ENCODE peak calls at places on chromosomes 5 and 9, in four cellular contexts. I is GM12878, H is HepG2, J is K562. Z is an unnamed sample.

GRCh38 chr9:85610074-85610855 is 131.5 kb downstream of the AGTPBP1 start:
- DNase-seq in I (peak), H (peak), J (peak), Z (peak)

GRCh38 chr9:123434619-123435240 is 78.7 kb downstream of the CRB2 start:
- DNase-seq in I (no peak), H (peak), J (peak), Z (peak)

GRCh38 chr5:174725261-174725990 is 1.0 kb downstream of the MSX2 start:
- DNase-seq in I (no peak), H (no peak), J (no peak), Z (no peak)

GRCh38 chr9:20844916-20845315 is 160.9 kb downstream of the FOCAD start:
- DNase-seq in I (no peak), H (no peak), J (no peak), Z (no peak)

GRCh38 chr5:125484272-125485002 is 738.0 kb upstream of the ZNF608 start:
- DNase-seq in I (no peak), H (no peak), J (no peak), Z (no peak)

GRCh38 chr5:93403529-93403928 is 177.5 kb downstream of the NR2F1-AS1 start:
- DNase-seq in I (no peak), H (no peak), J (no peak), Z (no peak)

GRCh38 chr5:141512390-141513020 is 23.6 kb downstream of the PCDHGC5 start:
- DNase-seq in I (no peak), H (peak), J (peak), Z (peak)

GRCh38 chr5:1545798-1546355 is 22.1 kb upstream of the LPCAT1 start:
- DNase-seq in I (no peak), H (no peak), J (no peak), Z (no peak)

GRCh38 chr5:109826426-109826825 is 136.7 kb downstream of the MAN2A1 start:
- DNase-seq in I (no peak), H (no peak), J (no peak), Z (no peak)

GRCh38 chr5:16902846-16903245 is 33.2 kb downstream of the MYO10 start:
- DNase-seq in I (no peak), H (no peak), J (no peak), Z (no peak)

GRCh38 chr9:70868661-70869652 is 252.5 kb downstream of the TRPM3 start:
- DNase-seq in I (no peak), H (no peak), J (no peak), Z (no peak)

GRCh38 chr5:28014779-28015178 is 976.4 kb upstream of the CDH9 start:
- DNase-seq in I (no peak), H (peak), J (peak), Z (peak)

GRCh38 chr5:172648008-172648359 is 6.9 kb downstream of the NEURL1B start:
- DNase-seq in I (no peak), H (no peak), J (no peak), Z (no peak)

GRCh38 chr9:116160676-116161571 is 7.3 kb downstream of the PAPPA start:
- DNase-seq in I (no peak), H (peak), J (no peak), Z (no peak)
- TF ChIP-seq NR2C2 in I (no peak), H (no peak), J (no peak), Z (no peak)

GRCh38 chr9:129224618-129225017 is 46.6 kb upstream of the IER5L start:
- DNase-seq in I (no peak), H (no peak), J (no peak), Z (no peak)

GRCh38 chr9:129225201-129225778 is 47.2 kb upstream of the IER5L start:
- DNase-seq in I (no peak), H (no peak), J (no peak), Z (no peak)

GRCh38 chr9:129223551-129224208 is 45.6 kb upstream of the IER5L start:
- DNase-seq in I (no peak), H (peak), J (no peak), Z (no peak)

GRCh38 chr9:129227843-129228189 is 49.8 kb upstream of the IER5L start:
- DNase-seq in I (no peak), H (no peak), J (no peak), Z (no peak)

DNA sequence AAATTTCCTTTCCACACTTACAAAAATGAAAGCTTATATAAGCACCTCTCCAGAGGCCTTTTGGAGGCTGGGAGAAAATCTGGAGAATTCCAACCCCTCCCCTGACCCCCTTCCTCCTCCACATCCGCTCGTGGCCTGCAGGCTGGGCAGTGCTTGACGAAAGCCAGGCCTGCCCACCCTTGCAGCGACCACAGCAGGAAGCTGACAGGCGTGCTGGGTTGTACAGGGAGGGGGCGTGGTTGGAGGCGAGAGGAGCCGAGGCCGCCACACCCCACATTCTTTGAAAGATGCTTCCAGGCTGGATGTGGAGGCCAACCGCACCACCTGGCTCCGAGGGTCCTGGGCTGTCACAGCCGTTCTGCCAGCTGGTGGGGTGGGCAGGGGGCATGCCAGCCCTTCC is 47.8 kb upstream of the IER5L start:
- DNase-seq in I (no peak), H (no peak), J (no peak), Z (peak)
- TF ChIP-seq ETV6 in I (no peak), H (no peak), J (no peak), Z (no peak)

GRCh38 chr9:134690946-134691694 is 49.5 kb downstream of the COL5A1 start:
- DNase-seq in I (no peak), H (no peak), J (no peak), Z (no peak)
- TF ChIP-seq NR2C2 in I (no peak), H (no peak), J (no peak), Z (no peak)

GRCh38 chr5:102594192-102594591 is 95.4 kb upstream of the SLCO6A1 start:
- DNase-seq in I (no peak), H (no peak), J (no peak), Z (no peak)

GRCh38 chr5:102596951-102597350 is 98.2 kb upstream of the SLCO6A1 start:
- DNase-seq in I (no peak), H (no peak), J (no peak), Z (no peak)

GRCh38 chr5:102596113-102596512 is 97.3 kb upstream of the SLCO6A1 start:
- DNase-seq in I (peak), H (no peak), J (no peak), Z (no peak)

GRCh38 chr5:102591650-102592049 is 92.8 kb upstream of the SLCO6A1 start:
- DNase-seq in I (peak), H (no peak), J (no peak), Z (no peak)

DNA sequence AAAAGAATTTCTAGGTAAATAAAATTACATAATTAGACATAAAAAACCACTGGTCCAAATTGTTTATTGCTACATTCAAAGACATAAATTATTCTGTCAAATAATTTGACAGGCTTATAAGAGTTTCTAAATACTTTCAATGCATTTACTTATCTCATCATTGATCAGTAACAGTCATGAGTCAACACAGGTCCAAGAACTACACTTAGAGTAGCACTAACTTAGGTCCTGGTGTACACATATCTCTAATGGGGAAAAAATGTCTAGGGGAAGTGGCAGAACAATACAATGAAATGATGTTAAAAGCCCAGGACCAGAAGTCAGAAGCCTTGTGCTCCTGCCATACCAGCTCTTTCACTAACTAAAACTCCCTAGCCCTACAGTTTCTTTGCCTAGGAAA is 96.5 kb upstream of the SLCO6A1 start:
- DNase-seq in I (no peak), H (no peak), J (no peak), Z (no peak)
- TF ChIP-seq ETV6 in I (no peak), H (no peak), J (no peak), Z (no peak)

GRCh38 chr5:53418409-53418808 is 62.0 kb upstream of the FST start:
- DNase-seq in I (no peak), H (no peak), J (no peak), Z (no peak)
- TF ChIP-seq NR2C2 in I (no peak), H (no peak), J (no peak), Z (no peak)

GRCh38 chr5:153903321-153903720 is 135.4 kb downstream of the FAM114A2 start:
- DNase-seq in I (no peak), H (no peak), J (no peak), Z (no peak)

GRCh38 chr5:153907170-153907775 is 131.4 kb downstream of the FAM114A2 start:
- DNase-seq in I (no peak), H (no peak), J (no peak), Z (no peak)

GRCh38 chr5:153901449-153901848 is 137.3 kb downstream of the FAM114A2 start:
- DNase-seq in I (no peak), H (no peak), J (no peak), Z (no peak)

GRCh38 chr5:153902026-153902425 is 136.7 kb downstream of the FAM114A2 start:
- DNase-seq in I (no peak), H (no peak), J (no peak), Z (no peak)

DNA sequence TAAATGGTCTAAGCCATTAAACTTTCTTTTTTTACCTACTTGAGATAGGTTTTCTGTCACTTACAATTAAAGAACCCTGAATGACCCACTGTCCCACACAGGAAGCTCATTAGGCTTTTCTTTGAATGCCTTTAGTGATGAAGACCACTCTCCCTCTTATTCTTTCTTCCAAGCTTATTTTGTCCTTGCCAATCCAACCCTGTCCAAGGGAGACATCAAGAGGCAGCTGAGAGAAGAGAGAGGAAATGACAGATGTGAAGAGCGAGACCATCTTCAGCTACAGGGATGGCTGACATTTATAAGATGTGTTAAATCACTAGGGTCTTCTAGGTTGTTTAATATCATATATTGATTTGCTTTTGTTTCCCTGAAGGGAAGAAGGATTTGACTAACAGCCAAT is 133.5 kb downstream of the FAM114A2 start:
- DNase-seq in I (no peak), H (no peak), J (no peak), Z (no peak)
- TF ChIP-seq ETV6 in I (no peak), H (no peak), J (no peak), Z (no peak)

Z was measured in WTC11.